ENCODE peak calls at places on chromosomes 5 and 9, in eight cellular contexts. J, B, K, M, Q, Y, V and P are unnamed samples. For H3K9me3, the result is how much of the 10 kb centered on the place peaks cover.

GRCh38 chr5:134127376-134127861 is 12.9 kb downstream of the TCF7 start:
- DNase-seq in M (peak), J (no peak), K (no peak), B (no peak), V (peak), Y (no peak), Q (no peak), P (peak)

GRCh38 chr9:34884732-34885131 is 73.4 kb upstream of the PHF24 start:
- DNase-seq in V (no peak), Q (no peak), B (no peak), J (no peak), Y (no peak), K (no peak), M (no peak), P (no peak)

GRCh38 chr9:94011134-94011533 is 56.0 kb upstream of the BARX1 start:
- DNase-seq in M (no peak), J (peak), K (no peak), V (peak), B (no peak), Q (no peak), Y (no peak), P (no peak)

GRCh38 chr5:124544366-124545055 is 201.9 kb downstream of the ZNF608 start:
- DNase-seq in K (peak), Y (no peak), J (no peak), M (peak), V (no peak), Q (no peak), B (no peak), P (no peak)

GRCh38 chr5:174843263-174844250 is 119.2 kb downstream of the MSX2 start:
- DNase-seq in Y (no peak), J (no peak), V (no peak), Q (peak), B (no peak), K (no peak), M (peak), P (no peak)

GRCh38 chr9:16619897-16620296 is 250.6 kb downstream of the BNC2 start:
- DNase-seq in Y (no peak), K (no peak), B (no peak), Q (no peak), M (no peak), J (no peak), V (no peak), P (no peak)

GRCh38 chr5:10329808-10330481 is 22.2 kb upstream of the CMBL start:
- DNase-seq in K (no peak), Q (no peak), Y (no peak), B (peak), J (no peak), M (peak), V (no peak), P (no peak)

GRCh38 chr9:114006931-114007691 is 71.0 kb downstream of the AMBP start:
- DNase-seq in Q (no peak), B (peak), J (no peak), M (no peak), V (no peak), Y (peak), K (no peak), P (no peak)

GRCh38 chr9:89328064-89328463 is 9.8 kb downstream of the SECISBP2 start:
- DNase-seq in Q (no peak), K (no peak), J (no peak), M (peak), V (no peak), B (no peak), Y (no peak), P (no peak)

GRCh38 chr9:113223963-113224362 is 2.6 kb downstream of the SLC31A1 start:
- DNase-seq in V (no peak), Y (no peak), B (no peak), Q (no peak), J (no peak), K (peak), M (peak), P (no peak)

GRCh38 chr5:36948041-36948440 is 71.5 kb downstream of the NIPBL start:
- DNase-seq in Q (no peak), M (peak), J (no peak), B (no peak), K (no peak), V (no peak), Y (no peak), P (no peak)

GRCh38 chr5:78533356-78533755 is 115.2 kb downstream of the LHFPL2 start:
- DNase-seq in Q (no peak), M (no peak), K (peak), V (no peak), B (no peak), Y (no peak), J (no peak), P (no peak)

GRCh38 chr5:1004598-1005361 is 3.8 kb upstream of the NKD2 start:
- DNase-seq in B (peak), J (peak), K (no peak), Y (peak), Q (peak), M (no peak), V (peak), P (peak)

GRCh38 chr9:8259028-8259427 is 459.4 kb upstream of the DMAC1 start:
- DNase-seq in B (no peak), V (no peak), M (no peak), Q (no peak), Y (no peak), J (no peak), K (no peak), P (no peak)

GRCh38 chr5:140025736-140026135 is 17.4 kb downstream of the NRG2 start:
- DNase-seq in Y (no peak), J (no peak), K (no peak), M (no peak), B (no peak), Q (no peak), V (no peak), P (no peak)

GRCh38 chr9:86734762-86735161 is 212.5 kb downstream of the GAS1 start:
- DNase-seq in K (no peak), M (peak), J (no peak), V (no peak), Q (peak), B (no peak), Y (no peak), P (no peak)

GRCh38 chr5:133827001-133827400 is 141.4 kb downstream of the C5orf15 start:
- DNase-seq in M (no peak), J (no peak), K (no peak), Q (no peak), B (peak), Y (no peak), V (no peak), P (no peak)

GRCh38 chr5:72517961-72518690 is 10.9 kb upstream of the ZNF366 start:
- DNase-seq in J (no peak), M (no peak), K (peak), Y (no peak), Q (no peak), V (no peak), B (peak), P (no peak)

GRCh38 chr5:117829646-117830045 is 1158.7 kb downstream of the DTWD2 start:
- DNase-seq in K (no peak), J (no peak), B (no peak), M (no peak), V (no peak), Q (no peak), Y (no peak), P (no peak)

GRCh38 chr9:20295555-20295954 is 326.7 kb downstream of the MLLT3 start:
- DNase-seq in J (no peak), Y (no peak), K (peak), Q (no peak), V (no peak), M (no peak), B (no peak), P (no peak)

GRCh38 chr5:117204926-117205869 is 630.6 kb upstream of the SEMA6A start:
- DNase-seq in K (no peak), Q (no peak), M (no peak), Y (no peak), V (no peak), J (no peak), B (no peak), P (no peak)

GRCh38 chr5:139955616-139956283 is 87.3 kb downstream of the NRG2 start:
- DNase-seq in J (no peak), B (no peak), K (no peak), Q (peak), Y (no peak), M (no peak), V (no peak), P (no peak)

GRCh38 chr5:153159611-153160010 is 330.9 kb upstream of the GRIA1 start:
- DNase-seq in M (peak), Q (peak), K (no peak), Y (no peak), V (no peak), B (no peak), J (no peak), P (no peak)

GRCh38 chr9:32783168-32783891 is at the start of gene TMEM215:
- DNase-seq in K (no peak), Q (peak), V (no peak), M (no peak), B (no peak), Y (no peak), J (no peak), P (no peak)

GRCh38 chr5:58080573-58080972 is 379.3 kb downstream of the PLK2 start:
- DNase-seq in K (no peak), M (peak), Y (no peak), J (no peak), Q (no peak), B (no peak), V (no peak), P (no peak)

GRCh38 chr9:3087697-3088096 is 243.8 kb upstream of the PUM3 start:
- DNase-seq in V (no peak), J (no peak), B (no peak), Y (no peak), M (no peak), Q (no peak), K (no peak), P (no peak)

GRCh38 chr5:54443264-54443663 is 12.2 kb upstream of the HSPB3 start:
- DNase-seq in V (no peak), Q (peak), Y (no peak), J (no peak), M (peak), K (peak), B (no peak), P (no peak)

GRCh38 chr5:90558344-90559192 is at the start of gene ADGRV1:
- DNase-seq in Q (peak), B (peak), J (no peak), V (no peak), K (peak), Y (no peak), M (peak), P (no peak)

GRCh38 chr5:5826911-5827310 is 404.4 kb downstream of the ICE1 start:
- DNase-seq in Q (no peak), B (no peak), Y (no peak), K (no peak), J (no peak), V (no peak), M (no peak), P (no peak)

GRCh38 chr5:141303756-141304155 is at the start of gene SLC25A2:
- DNase-seq in Y (no peak), M (no peak), Q (no peak), K (no peak), B (no peak), V (no peak), J (no peak), P (no peak)
- H3K9me3 ChIP-seq in Y (half or more), M (under half), Q (under half), K (under half), B (half or more), V (under half), J (under half), P (under half)

DNA sequence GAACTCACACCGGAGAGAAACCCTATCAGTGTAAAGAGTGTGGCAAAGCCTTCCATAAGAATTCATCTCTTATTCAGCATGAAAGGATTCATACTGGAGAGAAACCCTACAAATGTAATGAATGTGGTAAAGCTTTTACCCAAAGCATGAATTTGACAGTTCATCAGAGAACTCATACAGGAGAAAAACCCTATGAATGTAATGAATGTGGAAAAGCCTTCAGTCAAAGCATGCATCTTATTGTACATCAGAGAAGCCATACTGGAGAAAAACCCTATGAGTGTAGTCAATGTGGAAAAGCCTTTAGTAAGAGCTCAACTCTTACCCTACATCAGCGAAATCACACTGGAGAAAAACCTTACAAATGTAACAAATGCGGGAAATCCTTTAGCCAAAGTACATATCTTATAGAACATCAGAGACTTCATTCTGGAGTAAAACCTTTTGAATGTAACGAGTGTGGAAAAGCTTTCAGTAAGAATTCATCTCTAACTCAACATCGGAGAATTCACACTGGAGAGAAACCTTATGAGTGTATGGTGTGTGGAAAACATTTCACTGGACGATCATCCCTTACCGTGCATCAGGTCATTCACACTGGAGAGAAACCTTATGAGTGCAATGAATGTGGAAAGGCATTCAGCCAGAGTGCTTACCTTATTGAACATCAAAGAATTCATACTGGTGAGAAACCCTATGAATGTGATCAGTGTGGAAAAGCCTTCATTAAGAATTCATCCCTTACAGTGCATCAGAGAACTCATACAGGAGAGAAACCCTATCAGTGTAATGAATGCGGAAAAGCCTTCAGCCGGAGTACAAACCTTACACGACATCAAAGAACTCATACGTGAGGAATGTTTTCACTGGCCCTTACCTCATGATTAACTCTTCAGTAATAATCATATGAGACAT is 8.9 kb upstream of the ZNF454 start:
- DNase-seq in B (no peak), Y (no peak), J (no peak), Q (no peak), K (no peak), M (no peak), V (no peak), P (no peak)
- H3K9me3 ChIP-seq in B (half or more), Y (half or more), J (under half), Q (under half), K (half or more), M (half or more), V (half or more), P (half or more)

DNA sequence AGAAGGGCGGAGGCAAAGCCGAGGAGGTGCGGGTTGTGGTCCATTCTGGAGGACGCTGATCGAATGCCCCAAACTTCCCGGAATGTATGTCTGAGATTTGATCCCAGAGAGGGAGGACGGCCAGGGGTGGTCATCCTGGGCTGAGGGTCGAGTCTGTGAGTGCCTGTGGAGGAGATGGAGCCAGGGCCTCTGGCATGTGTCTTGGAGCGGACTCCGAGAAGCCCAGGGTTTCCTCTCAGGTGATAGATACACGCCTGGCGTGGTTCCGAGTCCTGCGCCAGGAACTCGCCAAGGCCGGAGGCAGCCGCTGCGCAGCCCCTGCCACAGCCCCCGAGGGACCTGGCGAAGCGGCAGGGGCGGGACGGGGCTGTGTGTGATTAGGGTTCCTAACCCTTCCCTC is 363 bp downstream of the ZNF454 start:
- DNase-seq in B (no peak), J (no peak), M (peak), V (no peak), Q (no peak), Y (no peak), K (no peak), P (no peak)
- H3K9me3 ChIP-seq in B (under half), J (under half), M (half or more), V (under half), Q (under half), Y (half or more), K (half or more), P (under half)

DNA sequence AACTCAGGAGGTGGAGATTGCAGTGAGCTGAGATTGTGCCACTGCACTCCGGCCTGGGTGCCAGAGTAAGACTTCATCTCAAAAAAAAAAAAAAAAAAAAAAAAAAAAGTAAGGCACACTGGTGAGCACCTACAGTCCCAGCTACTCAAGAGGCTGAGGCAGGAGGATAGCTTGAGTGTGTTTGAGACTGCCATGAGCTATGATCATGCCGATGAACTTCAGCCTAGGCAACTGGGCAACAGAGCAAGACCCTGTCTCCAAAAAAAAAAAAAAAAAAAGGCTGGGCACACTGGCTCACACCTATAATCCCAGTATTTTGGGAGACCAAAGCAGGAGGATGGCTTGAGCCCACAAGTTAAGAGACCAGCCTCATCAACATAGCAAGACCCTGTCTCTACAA is 20.3 kb downstream of the UIMC1 start:
- DNase-seq in M (no peak), Y (no peak), J (no peak), V (no peak), K (no peak), B (no peak), Q (no peak), P (no peak)
- H3K9me3 ChIP-seq in M (under half), Y (under half), J (under half), V (under half), K (under half), B (under half), Q (under half), P (under half)

GRCh38 chr5:7331083-7331482 is 64.9 kb upstream of the ADCY2 start:
- DNase-seq in Q (no peak), J (no peak), Y (no peak), B (no peak), V (no peak), M (no peak), K (no peak), P (no peak)
- H3K9me3 ChIP-seq in Q (under half), J (under half), Y (under half), B (under half), V (under half), M (under half), K (under half), P (under half)

DNA sequence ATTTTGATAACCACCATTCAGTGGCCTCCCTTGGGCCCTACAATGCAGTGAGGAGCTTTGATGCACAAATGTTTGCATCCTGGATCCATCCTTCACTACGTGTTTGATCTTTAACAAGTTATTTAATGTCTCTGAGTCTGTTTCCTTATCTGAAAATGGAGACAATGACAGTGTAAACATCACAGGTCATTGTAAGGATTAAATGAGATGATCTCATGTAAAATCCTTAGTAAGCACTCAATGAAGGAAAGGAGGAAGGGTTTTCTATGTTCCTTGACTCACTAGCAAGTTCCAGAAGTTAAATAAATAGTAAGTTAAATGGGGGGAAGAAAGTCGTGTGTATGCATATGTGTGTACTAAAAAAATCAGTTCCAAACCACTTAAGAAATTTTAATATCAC is 9.8 kb upstream of the SLC36A3 start:
- DNase-seq in Y (no peak), K (no peak), V (no peak), Q (no peak), M (no peak), B (no peak), J (no peak), P (no peak)
- H3K9me3 ChIP-seq in Y (under half), K (under half), V (under half), Q (under half), M (under half), B (under half), J (under half), P (under half)

GRCh38 chr5:178434016-178434761 is 156.0 kb downstream of the COL23A1 start:
- DNase-seq in M (no peak), Q (no peak), B (no peak), V (no peak), K (no peak), J (no peak), Y (peak), P (no peak)

GRCh38 chr5:178434851-178435250 is 155.3 kb downstream of the COL23A1 start:
- DNase-seq in M (no peak), J (no peak), Y (no peak), B (no peak), V (no peak), K (no peak), Q (peak), P (no peak)

GRCh38 chr5:178432421-178433272 is 157.5 kb downstream of the COL23A1 start:
- DNase-seq in Q (no peak), B (no peak), M (no peak), J (no peak), K (no peak), Y (no peak), V (no peak), P (no peak)

GRCh38 chr5:178431777-178432155 is 158.4 kb downstream of the COL23A1 start:
- DNase-seq in Q (no peak), V (no peak), Y (no peak), M (no peak), J (no peak), B (no peak), K (no peak), P (no peak)

DNA sequence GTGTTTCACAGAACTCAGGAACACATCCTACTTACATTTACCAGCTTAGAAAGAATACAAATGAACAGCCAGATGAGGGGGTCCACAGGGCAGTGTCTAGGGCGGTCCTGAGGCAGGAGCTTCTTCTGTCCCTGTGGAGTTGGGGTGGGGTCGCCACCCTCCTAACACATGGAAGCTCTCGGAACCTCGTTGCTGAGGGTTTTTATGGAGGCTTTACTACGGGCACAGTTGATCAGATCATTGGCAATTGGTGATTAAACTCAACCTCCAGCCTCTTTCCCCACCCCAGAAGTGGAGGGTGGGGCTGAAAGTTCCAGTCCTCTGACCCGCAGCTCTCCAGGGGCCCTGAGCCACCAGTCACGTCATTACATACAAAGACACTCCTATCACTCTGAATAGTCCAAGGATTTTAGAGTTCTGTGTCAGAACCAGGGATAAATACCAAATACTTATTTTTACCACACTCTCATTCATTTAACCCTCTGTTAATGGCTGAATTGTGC is 156.9 kb downstream of the COL23A1 start:
- DNase-seq in V (no peak), B (no peak), Y (no peak), K (no peak), J (no peak), M (no peak), Q (no peak), P (no peak)
- H3K9me3 ChIP-seq in V (under half), B (under half), Y (under half), K (under half), J (under half), M (under half), Q (under half), P (under half)

GRCh38 chr9:85420750-85421149 is 321.0 kb downstream of the AGTPBP1 start:
- DNase-seq in Y (no peak), V (no peak), K (no peak), M (peak), B (no peak), Q (no peak), J (no peak), P (no peak)

GRCh38 chr9:85427749-85428148 is 314.0 kb downstream of the AGTPBP1 start:
- DNase-seq in Y (no peak), K (no peak), J (no peak), M (no peak), Q (no peak), V (no peak), B (no peak), P (no peak)

GRCh38 chr9:85430659-85431370 is 310.9 kb downstream of the AGTPBP1 start:
- DNase-seq in Q (no peak), M (peak), K (no peak), Y (no peak), B (no peak), J (no peak), V (no peak), P (no peak)

GRCh38 chr9:85421641-85422040 is 320.1 kb downstream of the AGTPBP1 start:
- DNase-seq in B (no peak), V (no peak), Y (no peak), K (no peak), Q (no peak), J (no peak), M (peak), P (no peak)

GRCh38 chr9:85425153-85425611 is 316.6 kb downstream of the AGTPBP1 start:
- DNase-seq in Y (no peak), V (peak), M (no peak), J (no peak), K (peak), B (peak), Q (peak), P (no peak)
- H3K9me3 ChIP-seq in Y (under half), V (under half), M (under half), J (under half), K (under half), B (under half), Q (under half), P (under half)